ENCODE peak calls at places on chromosomes 2 and 18, in five cellular contexts. Z is colonic mucosa, R is stomach, P is psoas muscle, K is brain microvascular endothelial cell. X is an unnamed sample. For H3K27me3, the result is how much of the 10 kb centered on the place peaks cover.

GRCh38 chr18:67815280-67815679 is 298.8 kb upstream of the DSEL start:
- DNase-seq in P (no peak), Z (no peak), R (no peak), K (no peak), X (no peak)

GRCh38 chr2:210459925-210460862 is 16.4 kb downstream of the LANCL1 start:
- DNase-seq in Z (no peak), K (no peak), P (no peak), R (no peak), X (no peak)

GRCh38 chr2:238528953-238529781 is 102.4 kb downstream of the ASB1 start:
- DNase-seq in K (peak), P (no peak), R (no peak), Z (peak), X (no peak)

GRCh38 chr2:197113221-197113831 is 186.8 kb upstream of the PGAP1 start:
- DNase-seq in K (no peak), R (no peak), P (no peak), Z (no peak), X (peak)

GRCh38 chr18:58097127-58097906 is 53.3 kb downstream of the NEDD4L start:
- DNase-seq in P (no peak), K (peak), Z (no peak), R (peak), X (no peak)

GRCh38 chr2:140659293-140659692 is 1471.5 kb downstream of the LRP1B start:
- DNase-seq in P (no peak), K (no peak), Z (no peak), R (no peak), X (no peak)

GRCh38 chr2:201915446-201915845 is 109.1 kb downstream of the CDK15 start:
- DNase-seq in P (no peak), K (no peak), R (no peak), Z (no peak), X (no peak)

GRCh38 chr2:33579226-33579625 is 19.9 kb downstream of the FAM98A start:
- DNase-seq in Z (no peak), K (no peak), R (no peak), P (no peak), X (no peak)

DNA sequence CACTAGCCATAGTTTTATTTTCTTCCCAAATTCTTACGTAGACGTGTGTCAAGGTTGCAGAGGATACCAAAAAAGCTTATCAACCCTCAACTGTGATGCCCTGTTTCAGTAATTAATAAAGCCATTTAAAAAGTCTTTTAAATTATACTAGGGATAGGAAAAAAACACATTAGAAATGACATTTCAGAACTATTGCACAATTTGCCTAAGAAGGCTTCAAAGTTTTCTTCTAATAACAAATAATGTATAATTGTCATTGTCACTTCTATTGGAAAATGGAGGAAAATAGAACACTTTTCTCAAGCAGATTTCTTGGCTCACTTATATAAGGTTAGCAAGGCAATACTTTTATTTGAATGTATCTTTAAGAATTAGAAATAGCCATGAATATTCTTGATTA is 253.8 kb downstream of the ARHGAP15 start:
- DNase-seq in Z (no peak), R (no peak), K (no peak), P (no peak), X (no peak)
- TF ChIP-seq CTCF in Z (no peak), R (no peak), K (no peak), P (no peak), X (no peak)

GRCh38 chr2:199459286-199460100 is 1.8 kb upstream of the SATB2 start:
- DNase-seq in Z (peak), K (peak), R (peak), P (peak), X (peak)
- H3K27me3 ChIP-seq in Z (under half), K (under half), R (half or more), P (under half), X (under half)

DNA sequence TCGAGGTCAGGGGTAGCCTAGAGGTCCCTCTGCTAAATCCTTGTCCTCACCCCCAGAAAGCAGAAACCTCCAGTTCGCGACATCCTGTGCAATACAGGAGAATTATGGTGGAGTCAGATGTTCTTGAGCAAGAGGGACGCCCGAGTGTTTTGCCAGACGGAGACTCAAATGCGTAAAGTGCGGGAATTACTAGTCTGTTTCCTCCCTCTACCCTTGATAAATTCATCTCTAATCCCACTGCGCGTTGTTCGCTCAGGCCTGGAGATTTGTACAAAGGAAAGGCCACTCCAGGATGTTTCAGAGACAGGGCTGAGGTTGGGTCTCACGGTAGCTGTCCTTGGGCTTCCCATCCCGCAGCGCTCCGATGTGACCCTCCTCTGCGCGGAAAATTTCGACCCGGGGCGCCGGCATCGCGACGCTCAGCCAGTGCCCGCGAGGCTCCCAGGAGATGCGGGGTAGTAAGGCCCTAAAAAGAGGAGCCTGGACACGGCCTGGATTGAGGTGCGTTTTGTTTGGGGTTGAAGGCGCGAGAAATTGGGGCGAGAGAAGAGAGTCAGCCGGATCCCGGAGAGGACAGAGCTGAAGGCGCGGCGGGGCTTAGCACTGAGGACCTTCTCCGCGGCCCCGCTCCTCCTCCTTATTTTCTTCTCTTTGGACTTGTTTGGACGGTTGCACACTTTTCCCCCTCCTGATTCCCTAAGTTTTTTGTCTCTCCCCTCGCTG is 2.6 kb upstream of the NEUROD1 start:
- DNase-seq in K (no peak), P (no peak), R (no peak), Z (no peak), X (no peak)
- H3K4me3 ChIP-seq in K (no peak), P (no peak), R (peak), Z (no peak), X (no peak)

GRCh38 chr18:68925268-68925667 is 127.4 kb downstream of the CCDC102B start:
- DNase-seq in P (no peak), R (no peak), K (no peak), Z (no peak), X (peak)
- TF ChIP-seq CTCF in P (no peak), R (no peak), K (peak), Z (no peak), X (peak)

GRCh38 chr2:176088048-176088936 is 4.2 kb upstream of the HOXD13 start:
- DNase-seq in R (peak), P (peak), Z (peak), K (peak), X (peak)
- H3K27me3 ChIP-seq in R (half or more), P (half or more), Z (half or more), K (half or more), X (under half)

DNA sequence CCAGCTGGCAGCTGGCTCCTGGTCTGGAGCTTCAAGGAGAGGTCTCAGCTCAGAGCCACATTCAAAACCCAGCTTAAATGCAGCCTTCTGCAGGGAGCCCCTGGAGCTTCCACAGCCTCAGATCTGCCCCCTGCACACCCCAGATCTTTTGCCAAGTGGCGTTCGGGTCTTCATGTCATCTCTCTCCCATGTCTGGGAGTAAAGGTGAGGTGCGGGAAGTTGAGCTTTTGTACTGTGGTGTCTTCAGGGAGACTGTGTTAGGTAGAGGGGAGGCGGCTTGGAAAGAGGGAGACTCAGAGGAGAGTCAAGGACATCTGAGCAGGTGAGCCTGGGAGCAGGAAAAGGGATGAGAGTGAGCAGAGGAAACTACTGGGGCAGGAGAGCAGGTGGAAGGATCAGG is 25.4 kb downstream of the MPHOSPH10 start:
- DNase-seq in K (no peak), Z (no peak), R (no peak), P (no peak), X (no peak)
- H3K4me3 ChIP-seq in K (no peak), Z (no peak), R (no peak), P (no peak), X (no peak)

GRCh38 chr2:64623232-64623879 is 30.4 kb downstream of the SERTAD2 start:
- DNase-seq in Z (no peak), K (no peak), R (peak), P (no peak), X (no peak)

GRCh38 chr2:64624108-64624610 is 29.6 kb downstream of the SERTAD2 start:
- DNase-seq in Z (no peak), R (peak), P (no peak), K (no peak), X (no peak)

GRCh38 chr2:64620661-64621060 is 33.1 kb downstream of the SERTAD2 start:
- DNase-seq in Z (no peak), P (no peak), K (no peak), R (no peak), X (no peak)

GRCh38 chr2:64624862-64625261 is 28.9 kb downstream of the SERTAD2 start:
- DNase-seq in Z (no peak), R (no peak), K (no peak), P (no peak), X (no peak)

GRCh38 chr2:64622443-64623231 is 31.1 kb downstream of the SERTAD2 start:
- DNase-seq in R (peak), P (no peak), K (peak), Z (no peak), X (no peak)
- TF ChIP-seq CTCF in R (no peak), P (no peak), K (peak), Z (no peak), X (no peak)

GRCh38 chr2:107197601-107198000 is 311.6 kb upstream of the ST6GAL2 start:
- DNase-seq in K (no peak), Z (no peak), P (no peak), R (no peak), X (no peak)

DNA sequence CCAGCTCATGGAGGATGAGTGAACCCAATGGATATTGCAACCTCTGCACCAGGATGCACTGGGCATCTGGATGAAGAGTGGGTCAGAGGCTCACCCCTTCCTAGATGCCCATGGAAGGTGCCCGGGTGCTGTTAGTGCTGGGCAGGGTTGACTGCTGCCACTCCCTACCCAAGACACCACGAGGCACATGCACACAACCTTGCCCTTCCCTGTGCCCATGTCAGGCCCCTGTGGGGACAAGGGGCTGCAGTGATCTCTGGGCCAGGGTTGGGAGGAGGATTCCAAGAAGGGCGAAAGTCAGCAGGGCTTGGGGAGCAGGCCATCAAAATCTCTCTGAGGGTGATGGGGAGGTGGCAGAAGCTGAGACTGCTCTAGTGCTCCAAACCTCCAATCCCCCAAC is 309.7 kb upstream of the ST6GAL2 start:
- DNase-seq in R (no peak), K (no peak), Z (no peak), P (no peak), X (no peak)
- H3K27me3 ChIP-seq in R (under half), K (under half), Z (under half), P (under half), X (under half)